ENCODE peak calls at places on chromosomes 16 and 17, in eight cellular contexts. One of them, this sample, is unnamed.

GRCh38 chr17:50123649-50124349 is 6.2 kb downstream of the SAMD14 start:
- DNase-seq in neural crest cell: no peak
- DNase-seq in effector memory CD4-positive, alpha-beta T cell: no peak
- DNase-seq in activated CD8-positive, alpha-beta memory T cell treated with anti-CD3 and anti-CD28 coated beads for 1 hour: no peak
- DNase-seq in GM04503: no peak
- DNase-seq in T follicular helper cell: no peak
- DNase-seq in fibroblast of mammary gland: no peak
- DNase-seq in stimulated activated CD4-positive, alpha-beta T cell treated with anti-CD3 and anti-CD28 coated beads, Interleukin-1b, Interleukin-23, amount 100 ng/mL, for 24 hours: no peak
- DNase-seq in this sample: no peak

GRCh38 chr17:40076101-40076498 is 13.3 kb downstream of the THRA start:
- DNase-seq in neural crest cell: no peak
- DNase-seq in effector memory CD4-positive, alpha-beta T cell: no peak
- DNase-seq in activated CD8-positive, alpha-beta memory T cell treated with anti-CD3 and anti-CD28 coated beads for 1 hour: no peak
- DNase-seq in GM04503: no peak
- DNase-seq in T follicular helper cell: no peak
- DNase-seq in fibroblast of mammary gland: no peak
- DNase-seq in stimulated activated CD4-positive, alpha-beta T cell treated with anti-CD3 and anti-CD28 coated beads, Interleukin-1b, Interleukin-23, amount 100 ng/mL, for 24 hours: no peak
- DNase-seq in this sample: no peak

GRCh38 chr17:55067697-55068439 is 99.3 kb downstream of the STXBP4 start:
- DNase-seq in neural crest cell: no peak
- DNase-seq in effector memory CD4-positive, alpha-beta T cell: no peak
- DNase-seq in activated CD8-positive, alpha-beta memory T cell treated with anti-CD3 and anti-CD28 coated beads for 1 hour: no peak
- DNase-seq in GM04503: no peak
- DNase-seq in T follicular helper cell: no peak
- DNase-seq in fibroblast of mammary gland: peak; percentile 59
- DNase-seq in stimulated activated CD4-positive, alpha-beta T cell treated with anti-CD3 and anti-CD28 coated beads, Interleukin-1b, Interleukin-23, amount 100 ng/mL, for 24 hours: no peak
- DNase-seq in this sample: no peak

GRCh38 chr17:4059656-4060055 is 83.2 kb downstream of the ZZEF1 start:
- DNase-seq in neural crest cell: no peak
- DNase-seq in effector memory CD4-positive, alpha-beta T cell: no peak
- DNase-seq in activated CD8-positive, alpha-beta memory T cell treated with anti-CD3 and anti-CD28 coated beads for 1 hour: no peak
- DNase-seq in GM04503: no peak
- DNase-seq in T follicular helper cell: no peak
- DNase-seq in fibroblast of mammary gland: no peak
- DNase-seq in stimulated activated CD4-positive, alpha-beta T cell treated with anti-CD3 and anti-CD28 coated beads, Interleukin-1b, Interleukin-23, amount 100 ng/mL, for 24 hours: no peak
- DNase-seq in this sample: no peak

GRCh38 chr16:84643180-84643583 is 5.1 kb upstream of the KLHL36 start:
- DNase-seq in neural crest cell: no peak
- DNase-seq in effector memory CD4-positive, alpha-beta T cell: no peak
- DNase-seq in activated CD8-positive, alpha-beta memory T cell treated with anti-CD3 and anti-CD28 coated beads for 1 hour: no peak
- DNase-seq in GM04503: peak; percentile 91
- DNase-seq in T follicular helper cell: no peak
- DNase-seq in fibroblast of mammary gland: peak; percentile 91
- DNase-seq in stimulated activated CD4-positive, alpha-beta T cell treated with anti-CD3 and anti-CD28 coated beads, Interleukin-1b, Interleukin-23, amount 100 ng/mL, for 24 hours: no peak
- DNase-seq in this sample: no peak

GRCh38 chr17:78891406-78892061 is 11.5 kb downstream of the CEP295NL start:
- DNase-seq in neural crest cell: no peak
- DNase-seq in effector memory CD4-positive, alpha-beta T cell: no peak
- DNase-seq in activated CD8-positive, alpha-beta memory T cell treated with anti-CD3 and anti-CD28 coated beads for 1 hour: no peak
- DNase-seq in GM04503: no peak
- DNase-seq in T follicular helper cell: no peak
- DNase-seq in fibroblast of mammary gland: no peak
- DNase-seq in stimulated activated CD4-positive, alpha-beta T cell treated with anti-CD3 and anti-CD28 coated beads, Interleukin-1b, Interleukin-23, amount 100 ng/mL, for 24 hours: no peak
- DNase-seq in this sample: no peak

GRCh38 chr17:28958820-28959455 is 7.6 kb upstream of the PHF12 start:
- DNase-seq in neural crest cell: no peak
- DNase-seq in effector memory CD4-positive, alpha-beta T cell: no peak
- DNase-seq in activated CD8-positive, alpha-beta memory T cell treated with anti-CD3 and anti-CD28 coated beads for 1 hour: no peak
- DNase-seq in GM04503: no peak
- DNase-seq in T follicular helper cell: no peak
- DNase-seq in fibroblast of mammary gland: no peak
- DNase-seq in stimulated activated CD4-positive, alpha-beta T cell treated with anti-CD3 and anti-CD28 coated beads, Interleukin-1b, Interleukin-23, amount 100 ng/mL, for 24 hours: no peak
- DNase-seq in this sample: no peak

GRCh38 chr16:21156767-21157467 is 1.6 kb upstream of the LDAF1 start:
- DNase-seq in neural crest cell: peak; percentile 43
- DNase-seq in effector memory CD4-positive, alpha-beta T cell: no peak
- DNase-seq in activated CD8-positive, alpha-beta memory T cell treated with anti-CD3 and anti-CD28 coated beads for 1 hour: no peak
- DNase-seq in GM04503: no peak
- DNase-seq in T follicular helper cell: no peak
- DNase-seq in fibroblast of mammary gland: peak; percentile 86
- DNase-seq in stimulated activated CD4-positive, alpha-beta T cell treated with anti-CD3 and anti-CD28 coated beads, Interleukin-1b, Interleukin-23, amount 100 ng/mL, for 24 hours: no peak
- DNase-seq in this sample: peak; percentile 71

GRCh38 chr17:17435323-17435722 is 41.5 kb upstream of the MED9 start:
- DNase-seq in neural crest cell: no peak
- DNase-seq in effector memory CD4-positive, alpha-beta T cell: no peak
- DNase-seq in activated CD8-positive, alpha-beta memory T cell treated with anti-CD3 and anti-CD28 coated beads for 1 hour: no peak
- DNase-seq in GM04503: peak; percentile 81
- DNase-seq in T follicular helper cell: no peak
- DNase-seq in fibroblast of mammary gland: peak; percentile 96
- DNase-seq in stimulated activated CD4-positive, alpha-beta T cell treated with anti-CD3 and anti-CD28 coated beads, Interleukin-1b, Interleukin-23, amount 100 ng/mL, for 24 hours: no peak
- DNase-seq in this sample: no peak

GRCh38 chr17:40648326-40648968 is 829 bp upstream of the SMARCE1 start:
- DNase-seq in neural crest cell: peak; percentile 10
- DNase-seq in effector memory CD4-positive, alpha-beta T cell: no peak
- DNase-seq in activated CD8-positive, alpha-beta memory T cell treated with anti-CD3 and anti-CD28 coated beads for 1 hour: no peak
- DNase-seq in GM04503: peak; percentile 29
- DNase-seq in T follicular helper cell: no peak
- DNase-seq in fibroblast of mammary gland: peak; percentile 46
- DNase-seq in stimulated activated CD4-positive, alpha-beta T cell treated with anti-CD3 and anti-CD28 coated beads, Interleukin-1b, Interleukin-23, amount 100 ng/mL, for 24 hours: no peak
- DNase-seq in this sample: peak; percentile 56

GRCh38 chr17:76697702-76698465 is 12.9 kb downstream of the MXRA7 start:
- DNase-seq in neural crest cell: no peak
- DNase-seq in effector memory CD4-positive, alpha-beta T cell: no peak
- DNase-seq in activated CD8-positive, alpha-beta memory T cell treated with anti-CD3 and anti-CD28 coated beads for 1 hour: no peak
- DNase-seq in GM04503: no peak
- DNase-seq in T follicular helper cell: no peak
- DNase-seq in fibroblast of mammary gland: no peak
- DNase-seq in stimulated activated CD4-positive, alpha-beta T cell treated with anti-CD3 and anti-CD28 coated beads, Interleukin-1b, Interleukin-23, amount 100 ng/mL, for 24 hours: no peak
- DNase-seq in this sample: no peak

GRCh38 chr17:66676421-66676820 is 158.5 kb upstream of the CACNG5 start:
- DNase-seq in neural crest cell: no peak
- DNase-seq in effector memory CD4-positive, alpha-beta T cell: no peak
- DNase-seq in activated CD8-positive, alpha-beta memory T cell treated with anti-CD3 and anti-CD28 coated beads for 1 hour: no peak
- DNase-seq in GM04503: no peak
- DNase-seq in T follicular helper cell: no peak
- DNase-seq in fibroblast of mammary gland: peak; percentile 25
- DNase-seq in stimulated activated CD4-positive, alpha-beta T cell treated with anti-CD3 and anti-CD28 coated beads, Interleukin-1b, Interleukin-23, amount 100 ng/mL, for 24 hours: no peak
- DNase-seq in this sample: no peak

GRCh38 chr17:2232244-2232638 is 71.3 kb downstream of the SMG6 start:
- DNase-seq in neural crest cell: no peak
- DNase-seq in effector memory CD4-positive, alpha-beta T cell: no peak
- DNase-seq in activated CD8-positive, alpha-beta memory T cell treated with anti-CD3 and anti-CD28 coated beads for 1 hour: no peak
- DNase-seq in GM04503: peak; percentile 73
- DNase-seq in T follicular helper cell: no peak
- DNase-seq in fibroblast of mammary gland: peak; percentile 95
- DNase-seq in stimulated activated CD4-positive, alpha-beta T cell treated with anti-CD3 and anti-CD28 coated beads, Interleukin-1b, Interleukin-23, amount 100 ng/mL, for 24 hours: no peak
- DNase-seq in this sample: no peak

GRCh38 chr17:29977836-29978235 is 36.4 kb downstream of the EFCAB5 start:
- DNase-seq in neural crest cell: no peak
- DNase-seq in effector memory CD4-positive, alpha-beta T cell: no peak
- DNase-seq in activated CD8-positive, alpha-beta memory T cell treated with anti-CD3 and anti-CD28 coated beads for 1 hour: no peak
- DNase-seq in GM04503: peak; percentile 34
- DNase-seq in T follicular helper cell: no peak
- DNase-seq in fibroblast of mammary gland: peak; percentile 62
- DNase-seq in stimulated activated CD4-positive, alpha-beta T cell treated with anti-CD3 and anti-CD28 coated beads, Interleukin-1b, Interleukin-23, amount 100 ng/mL, for 24 hours: no peak
- DNase-seq in this sample: no peak

GRCh38 chr16:58488531-58488930 is 11.4 kb upstream of the NDRG4 start:
- DNase-seq in neural crest cell: no peak
- DNase-seq in effector memory CD4-positive, alpha-beta T cell: no peak
- DNase-seq in activated CD8-positive, alpha-beta memory T cell treated with anti-CD3 and anti-CD28 coated beads for 1 hour: no peak
- DNase-seq in GM04503: no peak
- DNase-seq in T follicular helper cell: no peak
- DNase-seq in fibroblast of mammary gland: no peak
- DNase-seq in stimulated activated CD4-positive, alpha-beta T cell treated with anti-CD3 and anti-CD28 coated beads, Interleukin-1b, Interleukin-23, amount 100 ng/mL, for 24 hours: no peak
- DNase-seq in this sample: no peak

GRCh38 chr17:65403616-65404015 is 157.8 kb downstream of the AXIN2 start:
- DNase-seq in neural crest cell: no peak
- DNase-seq in effector memory CD4-positive, alpha-beta T cell: no peak
- DNase-seq in activated CD8-positive, alpha-beta memory T cell treated with anti-CD3 and anti-CD28 coated beads for 1 hour: no peak
- DNase-seq in GM04503: no peak
- DNase-seq in T follicular helper cell: no peak
- DNase-seq in fibroblast of mammary gland: no peak
- DNase-seq in stimulated activated CD4-positive, alpha-beta T cell treated with anti-CD3 and anti-CD28 coated beads, Interleukin-1b, Interleukin-23, amount 100 ng/mL, for 24 hours: no peak
- DNase-seq in this sample: no peak

GRCh38 chr16:12961621-12962020 is 60.2 kb downstream of the SHISA9 start:
- DNase-seq in neural crest cell: no peak
- DNase-seq in effector memory CD4-positive, alpha-beta T cell: no peak
- DNase-seq in activated CD8-positive, alpha-beta memory T cell treated with anti-CD3 and anti-CD28 coated beads for 1 hour: no peak
- DNase-seq in GM04503: no peak
- DNase-seq in T follicular helper cell: no peak
- DNase-seq in fibroblast of mammary gland: no peak
- DNase-seq in stimulated activated CD4-positive, alpha-beta T cell treated with anti-CD3 and anti-CD28 coated beads, Interleukin-1b, Interleukin-23, amount 100 ng/mL, for 24 hours: no peak
- DNase-seq in this sample: no peak

GRCh38 chr16:27326738-27327585 is 13.2 kb downstream of the IL4R start:
- DNase-seq in neural crest cell: no peak
- DNase-seq in effector memory CD4-positive, alpha-beta T cell: no peak
- DNase-seq in activated CD8-positive, alpha-beta memory T cell treated with anti-CD3 and anti-CD28 coated beads for 1 hour: no peak
- DNase-seq in GM04503: peak; percentile 86
- DNase-seq in T follicular helper cell: no peak
- DNase-seq in fibroblast of mammary gland: peak; percentile 97
- DNase-seq in stimulated activated CD4-positive, alpha-beta T cell treated with anti-CD3 and anti-CD28 coated beads, Interleukin-1b, Interleukin-23, amount 100 ng/mL, for 24 hours: no peak
- DNase-seq in this sample: no peak

This sample was measured in NCI-H774.